ENCODE peak calls at places on chromosomes 13 and 19, in four cellular contexts. Z is NCI-H460; N is astrocyte of the spinal cord; I is stimulated activated CD4-positive, alpha-beta T cell treated with anti-CD3 and anti-CD28 coated beads, Interleukin-15, amount 100 ng/mL, for 48 hours. W is an unnamed sample.

GRCh38 chr19:16355293-16356043 is 30.8 kb downstream of the KLF2 start:
- DNase-seq in Z (no peak), N (no peak), I (no peak), W (peak)

GRCh38 chr13:80133631-80134083 is 207.3 kb downstream of the SPRY2 start:
- DNase-seq in Z (no peak), N (no peak), I (no peak), W (no peak)

GRCh38 chr13:86601351-86601750 is 802.1 kb upstream of the SLITRK6 start:
- DNase-seq in Z (no peak), N (peak), I (no peak), W (no peak)

GRCh38 chr19:48645652-48646191 is at the start of gene CA11:
- DNase-seq in Z (no peak), N (no peak), I (no peak), W (no peak)

GRCh38 chr13:44576396-44577235 is 486 bp upstream of the TSC22D1 start:
- DNase-seq in Z (no peak), N (no peak), I (no peak), W (no peak)

GRCh38 chr13:100197591-100198365 is 108.9 kb downstream of the PCCA start:
- DNase-seq in Z (no peak), N (no peak), I (no peak), W (no peak)

GRCh38 chr19:53157601-53158000 is 1.3 kb downstream of the ZNF347 start:
- DNase-seq in Z (no peak), N (peak), I (no peak), W (no peak)

GRCh38 chr13:33322474-33322827 is 36.9 kb upstream of the STARD13 start:
- DNase-seq in Z (no peak), N (peak), I (no peak), W (no peak)

GRCh38 chr13:102812616-102813287 is 13.8 kb downstream of the BIVM start:
- DNase-seq in Z (no peak), N (peak), I (no peak), W (no peak)

GRCh38 chr19:38932425-38933179 is 1.9 kb downstream of the MRPS12 start:
- DNase-seq in Z (no peak), N (peak), I (peak), W (peak)

GRCh38 chr13:38636106-38636505 is 50.8 kb upstream of the FREM2 start:
- DNase-seq in Z (no peak), N (no peak), I (no peak), W (no peak)

W was measured in central memory CD4-positive, alpha-beta T cell.